ENCODE peak calls at places on chromosome 15, in five cellular contexts. C is nephron progenitor cell, X is NCI-H774, W is heart right ventricle, N is Caco-2. P is an unnamed sample.

GRCh38 chr15:84819291-84819768 is 2.2 kb downstream of the ALPK3 start:
- DNase-seq in C (no peak), X (no peak), W (peak), N (no peak), P (no peak)

GRCh38 chr15:64222573-64223361 is 59.9 kb upstream of the PPIB start:
- DNase-seq in C (no peak), X (no peak), W (no peak), N (no peak), P (peak)

GRCh38 chr15:45121706-45122417 is 7.7 kb downstream of the DUOXA2 start:
- DNase-seq in C (no peak), X (no peak), W (no peak), N (no peak), P (peak)

GRCh38 chr15:88401972-88402656 is 65.1 kb downstream of the MRPL46 start:
- DNase-seq in C (no peak), X (no peak), W (peak), N (no peak), P (no peak)

GRCh38 chr15:39854161-39854560 is 65.9 kb downstream of the GPR176 start:
- DNase-seq in C (no peak), X (no peak), W (no peak), N (no peak), P (no peak)

GRCh38 chr15:95068847-95069518 is 837.6 kb downstream of the MCTP2 start:
- DNase-seq in C (no peak), X (no peak), W (no peak), N (no peak), P (no peak)

GRCh38 chr15:33064878-33065277 is 129.6 kb downstream of the FMN1 start:
- DNase-seq in C (no peak), X (no peak), W (no peak), N (no peak), P (peak)

GRCh38 chr15:81027200-81027599 is 26.5 kb downstream of the TLNRD1 start:
- DNase-seq in C (no peak), X (no peak), W (no peak), N (no peak), P (no peak)

GRCh38 chr15:67762610-67763368 is 62.5 kb upstream of the SKOR1 start:
- DNase-seq in C (no peak), X (no peak), W (no peak), N (no peak), P (no peak)

GRCh38 chr15:65927545-65927944 is 58.3 kb downstream of the RAB11A start:
- DNase-seq in C (no peak), X (no peak), W (no peak), N (no peak), P (peak)

GRCh38 chr15:68374346-68374745 is 57.6 kb downstream of the ITGA11 start:
- DNase-seq in C (no peak), X (no peak), W (no peak), N (no peak), P (no peak)

GRCh38 chr15:71252036-71252898 is 137.0 kb downstream of the THSD4 start:
- DNase-seq in C (no peak), X (no peak), W (no peak), N (peak), P (peak)

GRCh38 chr15:48465410-48465809 is 134.2 kb downstream of the DUT start:
- DNase-seq in C (no peak), X (no peak), W (no peak), N (no peak), P (no peak)

GRCh38 chr15:66378814-66379430 is 7.8 kb upstream of the MAP2K1 start:
- DNase-seq in C (no peak), X (no peak), W (no peak), N (no peak), P (no peak)

GRCh38 chr15:37028609-37029287 is 71.6 kb downstream of the MEIS2 start:
- DNase-seq in C (no peak), X (no peak), W (no peak), N (no peak), P (peak)

GRCh38 chr15:69303337-69304175 is 4.8 kb downstream of the PAQR5 start:
- DNase-seq in C (no peak), X (no peak), W (no peak), N (no peak), P (no peak)

GRCh38 chr15:77634266-77634962 is 1.7 kb upstream of the LINGO1 start:
- DNase-seq in C (peak), X (peak), W (peak), N (peak), P (peak)

GRCh38 chr15:70559223-70559823 is 204.0 kb downstream of the UACA start:
- DNase-seq in C (peak), X (no peak), W (peak), N (no peak), P (no peak)

GRCh38 chr15:93235926-93236781 is 147.1 kb upstream of the RGMA start:
- DNase-seq in C (no peak), X (no peak), W (no peak), N (peak), P (no peak)